ENCODE peak calls at places on chromosome 12, in nine cellular contexts. One of them, this sample, is unnamed.

GRCh38 chr12:30847259-30847658 is 79.3 kb upstream of the TSPAN11 start:
- DNase-seq in coronary artery: no peak
- DNase-seq in H1: no peak
- DNase-seq in kidney epithelial cell: no peak
- DNase-seq in tibial nerve: peak
- DNase-seq in thoracic aorta: no peak
- DNase-seq in AG09309: peak
- DNase-seq in body of pancreas: no peak
- DNase-seq in A549: peak
- DNase-seq in this sample: peak

GRCh38 chr12:121513464-121514183 is 67.2 kb downstream of the KDM2B start:
- DNase-seq in kidney epithelial cell: no peak
- DNase-seq in body of pancreas: no peak
- DNase-seq in thoracic aorta: no peak
- DNase-seq in tibial nerve: no peak
- DNase-seq in A549: peak
- DNase-seq in H1: peak
- DNase-seq in coronary artery: no peak
- DNase-seq in AG09309: no peak
- DNase-seq in this sample: no peak

GRCh38 chr12:30795410-30795659 is 40.6 kb upstream of the CAPRIN2 start:
- DNase-seq in coronary artery: no peak
- DNase-seq in kidney epithelial cell: no peak
- DNase-seq in body of pancreas: no peak
- DNase-seq in tibial nerve: no peak
- DNase-seq in thoracic aorta: no peak
- DNase-seq in AG09309: no peak
- DNase-seq in A549: no peak
- DNase-seq in H1: no peak
- DNase-seq in this sample: no peak

GRCh38 chr12:77943466-77943865 is 112.8 kb downstream of the NAV3 start:
- DNase-seq in coronary artery: no peak
- DNase-seq in A549: peak
- DNase-seq in H1: no peak
- DNase-seq in body of pancreas: no peak
- DNase-seq in thoracic aorta: no peak
- DNase-seq in AG09309: no peak
- DNase-seq in kidney epithelial cell: peak
- DNase-seq in tibial nerve: no peak
- DNase-seq in this sample: no peak

GRCh38 chr12:51270067-51270846 is at the start of gene SMAGP:
- DNase-seq in AG09309: no peak
- DNase-seq in H1: no peak
- DNase-seq in tibial nerve: peak
- DNase-seq in kidney epithelial cell: no peak
- DNase-seq in A549: peak
- DNase-seq in coronary artery: no peak
- DNase-seq in body of pancreas: peak
- DNase-seq in thoracic aorta: no peak
- DNase-seq in this sample: no peak

GRCh38 chr12:109523071-109523470 is 45.6 kb downstream of the UBE3B start:
- DNase-seq in body of pancreas: no peak
- DNase-seq in thoracic aorta: no peak
- DNase-seq in H1: no peak
- DNase-seq in A549: no peak
- DNase-seq in tibial nerve: no peak
- DNase-seq in coronary artery: no peak
- DNase-seq in AG09309: no peak
- DNase-seq in kidney epithelial cell: no peak
- DNase-seq in this sample: no peak

GRCh38 chr12:74581439-74581838 is 43.8 kb downstream of the ATXN7L3B start:
- DNase-seq in body of pancreas: no peak
- DNase-seq in coronary artery: no peak
- DNase-seq in AG09309: no peak
- DNase-seq in A549: no peak
- DNase-seq in tibial nerve: no peak
- DNase-seq in kidney epithelial cell: no peak
- DNase-seq in thoracic aorta: no peak
- DNase-seq in H1: no peak
- DNase-seq in this sample: no peak

GRCh38 chr12:52043386-52044212 is 7.6 kb upstream of the NR4A1 start:
- DNase-seq in body of pancreas: peak
- DNase-seq in H1: no peak
- DNase-seq in kidney epithelial cell: no peak
- DNase-seq in AG09309: no peak
- DNase-seq in coronary artery: peak
- DNase-seq in A549: no peak
- DNase-seq in thoracic aorta: peak
- DNase-seq in tibial nerve: no peak
- DNase-seq in this sample: no peak

GRCh38 chr12:50984899-50985298 is 32.6 kb downstream of the HIGD1C start:
- DNase-seq in A549: no peak
- DNase-seq in coronary artery: no peak
- DNase-seq in tibial nerve: no peak
- DNase-seq in H1: no peak
- DNase-seq in kidney epithelial cell: no peak
- DNase-seq in body of pancreas: no peak
- DNase-seq in thoracic aorta: no peak
- DNase-seq in AG09309: no peak
- DNase-seq in this sample: no peak

GRCh38 chr12:38502420-38502819 is 185.8 kb downstream of the ALG10B start:
- DNase-seq in AG09309: no peak
- DNase-seq in thoracic aorta: no peak
- DNase-seq in tibial nerve: no peak
- DNase-seq in body of pancreas: no peak
- DNase-seq in kidney epithelial cell: no peak
- DNase-seq in coronary artery: no peak
- DNase-seq in H1: no peak
- DNase-seq in A549: no peak
- DNase-seq in this sample: no peak

GRCh38 chr12:124497658-124498057 is 69.8 kb downstream of the NCOR2 start:
- DNase-seq in coronary artery: peak
- DNase-seq in AG09309: no peak
- DNase-seq in kidney epithelial cell: no peak
- DNase-seq in tibial nerve: peak
- DNase-seq in thoracic aorta: peak
- DNase-seq in H1: no peak
- DNase-seq in body of pancreas: peak
- DNase-seq in A549: no peak
- DNase-seq in this sample: no peak

GRCh38 chr12:124498178-124498869 is 69.1 kb downstream of the NCOR2 start:
- DNase-seq in thoracic aorta: no peak
- DNase-seq in kidney epithelial cell: no peak
- DNase-seq in tibial nerve: no peak
- DNase-seq in H1: no peak
- DNase-seq in AG09309: no peak
- DNase-seq in coronary artery: no peak
- DNase-seq in body of pancreas: no peak
- DNase-seq in A549: no peak
- DNase-seq in this sample: peak

GRCh38 chr12:124499873-124500231 is 67.6 kb downstream of the NCOR2 start:
- DNase-seq in A549: no peak
- DNase-seq in AG09309: no peak
- DNase-seq in tibial nerve: no peak
- DNase-seq in H1: no peak
- DNase-seq in body of pancreas: no peak
- DNase-seq in kidney epithelial cell: no peak
- DNase-seq in coronary artery: no peak
- DNase-seq in thoracic aorta: no peak
- DNase-seq in this sample: no peak

GRCh38 chr12:124500232-124501079 is 67.0 kb downstream of the NCOR2 start:
- DNase-seq in AG09309: no peak
- DNase-seq in body of pancreas: peak
- DNase-seq in thoracic aorta: no peak
- DNase-seq in A549: no peak
- DNase-seq in coronary artery: no peak
- DNase-seq in H1: peak
- DNase-seq in kidney epithelial cell: peak
- DNase-seq in tibial nerve: no peak
- DNase-seq in this sample: peak

DNA sequence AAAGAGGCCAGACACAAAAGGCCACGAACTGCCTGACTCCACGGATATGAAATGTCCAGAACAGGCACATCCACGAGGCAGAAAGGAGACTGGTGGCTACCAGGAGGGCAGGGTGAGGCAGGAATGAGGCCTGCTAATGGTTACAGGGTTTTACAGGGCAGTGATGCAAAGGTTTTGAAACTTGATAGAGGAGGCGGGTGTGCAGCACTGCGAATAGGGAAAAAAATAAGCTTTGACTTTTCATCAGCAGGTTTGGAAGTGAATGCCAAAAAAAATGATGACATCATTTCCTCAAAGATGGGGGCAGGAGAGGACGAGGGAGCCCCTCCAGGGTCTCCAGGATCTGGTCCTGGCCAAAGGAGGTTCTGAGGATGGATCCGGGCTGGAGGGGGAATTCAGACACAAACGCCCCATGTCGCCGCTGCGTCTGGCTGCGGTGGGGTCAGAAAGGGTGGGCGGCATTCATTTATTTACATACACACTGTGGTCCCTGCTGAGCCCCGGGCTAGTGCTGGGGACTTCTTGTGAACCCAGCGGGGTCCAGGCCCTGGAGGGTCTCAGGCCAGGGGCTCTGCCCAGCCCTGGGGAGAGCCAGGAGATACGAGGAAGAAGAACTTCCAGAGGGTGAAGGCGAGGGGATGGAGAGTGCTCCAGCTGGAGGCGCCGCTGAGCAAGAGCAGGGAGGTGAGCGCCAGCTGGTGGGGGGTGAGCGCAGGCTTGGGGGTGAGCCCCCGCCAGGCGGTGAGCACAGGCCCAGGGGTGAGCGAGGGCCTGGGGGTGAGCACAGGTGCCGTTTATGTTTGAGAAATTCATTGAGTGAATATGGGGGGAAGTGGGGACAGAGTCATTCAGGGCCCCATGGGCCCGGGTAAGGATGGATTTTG is 68.3 kb downstream of the NCOR2 start:
- DNase-seq in body of pancreas: no peak
- DNase-seq in coronary artery: no peak
- DNase-seq in AG09309: no peak
- DNase-seq in A549: no peak
- DNase-seq in H1: no peak
- DNase-seq in tibial nerve: peak
- DNase-seq in kidney epithelial cell: no peak
- DNase-seq in thoracic aorta: no peak
- DNase-seq in this sample: no peak
- TF ChIP-seq CTCF in body of pancreas: no peak
- TF ChIP-seq CTCF in coronary artery: no peak
- TF ChIP-seq CTCF in AG09309: no peak
- TF ChIP-seq CTCF in A549: no peak
- TF ChIP-seq CTCF in H1: peak
- TF ChIP-seq CTCF in tibial nerve: no peak
- TF ChIP-seq CTCF in kidney epithelial cell: peak
- TF ChIP-seq CTCF in thoracic aorta: no peak
- TF ChIP-seq CTCF in this sample: peak

GRCh38 chr12:46556820-46557524 is 184.4 kb upstream of the SLC38A2 start:
- DNase-seq in kidney epithelial cell: no peak
- DNase-seq in H1: no peak
- DNase-seq in coronary artery: no peak
- DNase-seq in tibial nerve: no peak
- DNase-seq in AG09309: peak
- DNase-seq in thoracic aorta: no peak
- DNase-seq in body of pancreas: no peak
- DNase-seq in A549: peak
- DNase-seq in this sample: no peak

GRCh38 chr12:46554461-46554860 is 181.9 kb upstream of the SLC38A2 start:
- DNase-seq in kidney epithelial cell: no peak
- DNase-seq in tibial nerve: no peak
- DNase-seq in thoracic aorta: no peak
- DNase-seq in coronary artery: no peak
- DNase-seq in A549: no peak
- DNase-seq in AG09309: no peak
- DNase-seq in H1: no peak
- DNase-seq in body of pancreas: no peak
- DNase-seq in this sample: no peak

GRCh38 chr12:46553911-46554310 is 181.3 kb upstream of the SLC38A2 start:
- DNase-seq in kidney epithelial cell: no peak
- DNase-seq in AG09309: no peak
- DNase-seq in thoracic aorta: no peak
- DNase-seq in A549: no peak
- DNase-seq in H1: no peak
- DNase-seq in tibial nerve: no peak
- DNase-seq in coronary artery: no peak
- DNase-seq in body of pancreas: no peak
- DNase-seq in this sample: no peak

GRCh38 chr12:46556105-46556559 is 183.6 kb upstream of the SLC38A2 start:
- DNase-seq in AG09309: peak
- DNase-seq in tibial nerve: no peak
- DNase-seq in kidney epithelial cell: peak
- DNase-seq in body of pancreas: no peak
- DNase-seq in H1: no peak
- DNase-seq in A549: peak
- DNase-seq in thoracic aorta: no peak
- DNase-seq in coronary artery: no peak
- DNase-seq in this sample: peak

GRCh38 chr12:46555379-46555778 is 182.8 kb upstream of the SLC38A2 start:
- DNase-seq in thoracic aorta: no peak
- DNase-seq in coronary artery: no peak
- DNase-seq in tibial nerve: no peak
- DNase-seq in A549: no peak
- DNase-seq in body of pancreas: no peak
- DNase-seq in H1: no peak
- DNase-seq in AG09309: peak
- DNase-seq in kidney epithelial cell: no peak
- DNase-seq in this sample: peak
- H3K4me3 ChIP-seq in thoracic aorta: no peak
- H3K4me3 ChIP-seq in coronary artery: no peak
- H3K4me3 ChIP-seq in tibial nerve: no peak
- H3K4me3 ChIP-seq in A549: no peak
- H3K4me3 ChIP-seq in body of pancreas: no peak
- H3K4me3 ChIP-seq in H1: no peak
- H3K4me3 ChIP-seq in AG09309: no peak
- H3K4me3 ChIP-seq in kidney epithelial cell: no peak
- H3K4me3 ChIP-seq in this sample: no peak

GRCh38 chr12:49671051-49671765 is 36.0 kb downstream of the FMNL3 start:
- DNase-seq in coronary artery: no peak
- DNase-seq in tibial nerve: peak
- DNase-seq in A549: no peak
- DNase-seq in AG09309: no peak
- DNase-seq in thoracic aorta: no peak
- DNase-seq in H1: no peak
- DNase-seq in kidney epithelial cell: no peak
- DNase-seq in body of pancreas: no peak
- DNase-seq in this sample: no peak
- TF ChIP-seq CTCF in coronary artery: no peak
- TF ChIP-seq CTCF in tibial nerve: no peak
- TF ChIP-seq CTCF in A549: no peak
- TF ChIP-seq CTCF in AG09309: no peak
- TF ChIP-seq CTCF in thoracic aorta: no peak
- TF ChIP-seq CTCF in H1: no peak
- TF ChIP-seq CTCF in kidney epithelial cell: no peak
- TF ChIP-seq CTCF in body of pancreas: no peak
- TF ChIP-seq CTCF in this sample: no peak

DNA sequence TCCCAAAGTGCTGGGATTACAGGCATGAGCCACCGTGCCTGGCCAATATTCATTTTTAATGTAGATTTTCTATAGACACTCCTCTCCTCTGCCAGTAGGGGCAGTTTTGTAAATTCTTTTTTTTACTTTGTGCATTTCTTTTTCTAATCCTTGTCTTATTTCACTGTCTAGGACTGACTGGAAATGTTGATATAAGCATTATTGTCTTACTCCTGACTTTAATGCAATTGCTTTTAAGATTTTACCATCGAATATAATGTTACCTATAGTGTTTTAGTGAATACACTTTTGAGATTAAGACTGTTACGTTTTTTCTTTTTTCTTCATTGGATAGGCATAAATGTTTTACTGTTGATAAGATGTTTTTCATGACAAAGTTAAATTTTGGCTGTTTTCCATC is 35.4 kb upstream of the EMP1 start:
- DNase-seq in H1: no peak
- DNase-seq in thoracic aorta: no peak
- DNase-seq in tibial nerve: no peak
- DNase-seq in A549: no peak
- DNase-seq in coronary artery: no peak
- DNase-seq in body of pancreas: no peak
- DNase-seq in kidney epithelial cell: no peak
- DNase-seq in AG09309: no peak
- DNase-seq in this sample: no peak
- H3K4me3 ChIP-seq in H1: no peak
- H3K4me3 ChIP-seq in thoracic aorta: no peak
- H3K4me3 ChIP-seq in tibial nerve: no peak
- H3K4me3 ChIP-seq in A549: no peak
- H3K4me3 ChIP-seq in coronary artery: no peak
- H3K4me3 ChIP-seq in body of pancreas: no peak
- H3K4me3 ChIP-seq in kidney epithelial cell: no peak
- H3K4me3 ChIP-seq in AG09309: no peak
- H3K4me3 ChIP-seq in this sample: no peak